ENCODE peak calls at places on chromosome 5, in nine cellular contexts. F, Y, Z, M, S, W, B, E and A are unnamed samples.

GRCh38 chr5:96483878-96484277 is 50.8 kb upstream of the PCSK1 start:
- DNase-seq in E (no peak), Z (no peak), S (peak), B (peak), Y (no peak), W (peak), M (peak), F (no peak), A (peak)

GRCh38 chr5:136018814-136019777 is 9.7 kb upstream of the TGFBI start:
- DNase-seq in M (no peak), Z (no peak), E (peak), W (peak), Y (peak), F (peak), B (no peak), S (peak), A (peak)

GRCh38 chr5:145540375-145540774 is 294.8 kb downstream of the PRELID2 start:
- DNase-seq in B (no peak), E (no peak), Z (no peak), Y (no peak), M (no peak), S (peak), F (no peak), W (peak), A (no peak)

GRCh38 chr5:179217356-179217755 is 127.9 kb downstream of the ADAMTS2 start:
- DNase-seq in S (no peak), W (peak), Z (no peak), M (no peak), E (no peak), Y (no peak), B (no peak), F (no peak), A (peak)

GRCh38 chr5:135833521-135833920 is 942 bp upstream of the SLC25A48 start:
- DNase-seq in F (no peak), S (no peak), Y (no peak), M (no peak), Z (no peak), B (no peak), W (no peak), E (no peak), A (no peak)

GRCh38 chr5:105688227-105688807 is 1982.4 kb downstream of the EFNA5 start:
- DNase-seq in Z (no peak), S (no peak), Y (no peak), E (no peak), B (no peak), F (no peak), M (no peak), W (no peak), A (no peak)

GRCh38 chr5:3000631-3001030 is 249.2 kb upstream of the IRX2 start:
- DNase-seq in B (no peak), W (no peak), Z (no peak), M (no peak), F (no peak), E (no peak), Y (no peak), S (no peak), A (no peak)

GRCh38 chr5:54160329-54160728 is 150.0 kb downstream of the ARL15 start:
- DNase-seq in W (no peak), S (no peak), B (no peak), Y (no peak), Z (no peak), M (no peak), F (no peak), E (no peak), A (no peak)

GRCh38 chr5:172886396-172886932 is 52.4 kb downstream of the ERGIC1 start:
- DNase-seq in M (no peak), E (no peak), Y (no peak), S (no peak), Z (no peak), F (no peak), W (no peak), B (no peak), A (no peak)